ENCODE peak calls at places on chromosomes 1 and 21, in six cellular contexts. W is breast epithelium, A is K562, J is stomach, B is GM23338, X is endothelial cell of umbilical vein. F is an unnamed sample.
A peak's percentile ranks its signal among the peaks of the same experiment; 100 is the strongest.

GRCh38 chr1:214209260-214209808 is 71.6 kb upstream of the SMYD2 start:
- DNase-seq in W (no peak), A (no peak), B (no peak), J (no peak), X (no peak), F (no peak)

GRCh38 chr1:151013518-151013917 is 5.3 kb downstream of the PRUNE1 start:
- DNase-seq in A (no peak), J (peak; percentile 63), B (no peak), W (no peak), X (peak; percentile 13), F (no peak)

GRCh38 chr1:148362141-148362929 is 120.8 kb downstream of the PPIAL4G start:
- DNase-seq in B (peak; percentile 90), J (peak; percentile 29), X (no peak), W (no peak), A (no peak), F (no peak)

GRCh38 chr1:21289700-21290545 is at the start of gene ECE1:
- DNase-seq in W (no peak), X (peak; percentile 64), A (peak; percentile 68), J (peak; percentile 60), B (peak; percentile 82), F (no peak)

GRCh38 chr1:10494418-10494753 is 19.6 kb downstream of the PEX14 start:
- DNase-seq in X (no peak), J (no peak), B (no peak), W (no peak), A (no peak), F (no peak)

GRCh38 chr1:29271724-29272123 is 35.4 kb downstream of the PTPRU start:
- DNase-seq in W (peak; percentile 74), J (peak; percentile 87), A (no peak), X (peak; percentile 16), B (peak; percentile 93), F (peak; percentile 73)

GRCh38 chr21:33041981-33042380 is 16.2 kb downstream of the OLIG2 start:
- DNase-seq in W (no peak), B (no peak), X (no peak), A (no peak), J (no peak), F (no peak)

GRCh38 chr1:180229483-180230415 is at the start of gene LHX4:
- DNase-seq in B (peak; percentile 84), A (peak; percentile 95), J (no peak), X (peak; percentile 26), W (no peak), F (peak; percentile 52)

GRCh38 chr1:8822383-8823294 is 5.2 kb upstream of the RERE start:
- DNase-seq in A (peak; percentile 65), W (no peak), X (peak; percentile 81), B (no peak), J (peak; percentile 24), F (no peak)

GRCh38 chr1:14160766-14161165 is 437.7 kb upstream of the KAZN start:
- DNase-seq in X (no peak), J (no peak), W (no peak), B (no peak), A (no peak), F (no peak)

GRCh38 chr1:94532077-94532476 is 9.5 kb downstream of the F3 start:
- DNase-seq in X (no peak), W (no peak), B (no peak), A (no peak), J (no peak), F (no peak)

DNA sequence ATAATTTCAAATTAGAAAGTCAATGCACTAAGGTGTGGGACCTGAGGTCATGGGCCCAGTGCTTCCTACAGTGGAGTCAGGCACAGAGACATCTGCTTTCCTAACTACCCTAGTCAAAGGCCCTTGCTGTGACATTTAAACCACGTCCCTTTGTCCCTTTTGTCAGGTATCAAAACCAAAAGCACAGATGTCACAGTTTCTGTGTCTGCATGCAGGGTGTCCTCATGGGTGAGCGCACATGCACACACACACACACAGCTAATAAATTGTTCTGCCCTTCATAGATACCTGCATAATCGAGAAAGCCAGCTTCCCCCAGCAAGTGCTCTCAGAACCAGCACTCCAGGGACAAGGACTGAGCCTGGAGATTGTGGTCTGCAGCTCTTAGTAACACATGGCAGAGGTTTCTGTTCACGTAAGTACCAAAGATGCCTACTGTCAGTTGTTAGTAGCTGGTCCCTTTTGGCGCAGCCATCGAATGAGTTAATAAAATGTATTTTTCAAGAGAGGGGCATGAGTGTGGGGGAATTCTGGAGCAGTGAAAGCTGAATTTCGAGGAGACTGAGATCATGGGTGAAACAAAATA is 25.7 kb downstream of the TNR start:
- DNase-seq in A (no peak), J (no peak), B (no peak), X (no peak), W (no peak), F (no peak)
- TF ChIP-seq POLR2AphosphoS5 in A (no peak), J (no peak), B (no peak), X (no peak), W (no peak), F (no peak)

GRCh38 chr1:62778208-62778607 is 5.7 kb upstream of the ATG4C start:
- DNase-seq in A (no peak), X (no peak), J (no peak), W (no peak), B (peak; percentile 43), F (no peak)

GRCh38 chr1:62784509-62785365 is 805 bp downstream of the ATG4C start:
- DNase-seq in A (peak; percentile 9), J (no peak), W (no peak), B (no peak), X (peak; percentile 11), F (no peak)

GRCh38 chr1:62782197-62782886 is 1.6 kb upstream of the ATG4C start:
- DNase-seq in W (no peak), B (no peak), J (no peak), X (no peak), A (no peak), F (no peak)

DNA sequence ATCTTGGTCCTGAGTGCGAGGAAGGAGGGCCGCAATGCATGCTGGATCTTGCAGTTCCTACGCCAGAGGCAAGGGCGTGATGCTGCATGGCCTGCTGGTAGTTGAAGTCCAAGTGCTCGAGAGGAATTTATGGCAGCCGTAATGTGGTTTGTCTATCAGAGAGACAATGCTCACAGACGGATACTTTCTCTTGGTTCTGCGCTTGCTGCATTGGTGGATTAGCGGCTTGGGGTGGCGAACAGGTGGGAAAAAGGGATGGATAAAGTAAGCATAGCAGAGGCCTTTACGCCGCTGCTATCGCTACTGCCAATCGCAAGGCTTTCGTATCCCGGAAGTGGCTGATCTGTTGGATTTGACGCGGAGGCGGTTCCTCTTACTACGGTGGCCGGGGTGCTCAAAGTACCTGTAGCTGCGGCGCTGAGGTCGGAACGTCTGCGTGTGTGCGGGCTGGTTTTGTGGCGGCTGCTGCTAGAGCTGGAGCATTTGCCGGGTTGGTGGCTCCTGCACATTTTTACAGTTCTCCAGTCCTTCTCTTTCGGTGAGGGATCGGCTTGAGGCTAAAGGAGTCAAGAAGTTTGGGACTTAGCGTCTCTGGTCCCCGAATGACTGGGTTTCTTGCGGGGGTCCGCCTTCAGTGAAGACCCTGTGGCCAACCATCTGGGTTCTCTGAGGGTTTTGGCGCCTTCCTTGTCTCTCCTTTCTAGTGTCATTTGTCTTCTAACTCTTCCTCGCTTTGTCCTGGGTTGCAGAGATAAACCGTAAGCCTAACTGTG is at the start of gene ATG4C:
- DNase-seq in X (peak; percentile 99), W (peak; percentile 90), B (peak; percentile 99), A (peak; percentile 89), J (peak; percentile 97), F (peak; percentile 98)
- TF ChIP-seq POLR2AphosphoS5 in X (peak; percentile 86), W (peak; percentile 80), B (peak; percentile 94), A (peak; percentile 89), J (peak; percentile 95), F (peak; percentile 86)

GRCh38 chr1:3884966-3885365 is 15.1 kb downstream of the C1orf174 start:
- DNase-seq in J (no peak), B (no peak), A (no peak), W (no peak), X (no peak), F (no peak)

GRCh38 chr1:3888301-3888700 is 11.8 kb downstream of the C1orf174 start:
- DNase-seq in X (no peak), B (no peak), A (no peak), W (no peak), J (no peak), F (no peak)

GRCh38 chr1:3886691-3887090 is 13.4 kb downstream of the C1orf174 start:
- DNase-seq in J (no peak), X (no peak), A (no peak), W (no peak), B (no peak), F (no peak)

GRCh38 chr1:3885611-3886010 is 14.5 kb downstream of the C1orf174 start:
- DNase-seq in A (no peak), W (no peak), J (no peak), X (no peak), B (no peak), F (no peak)

DNA sequence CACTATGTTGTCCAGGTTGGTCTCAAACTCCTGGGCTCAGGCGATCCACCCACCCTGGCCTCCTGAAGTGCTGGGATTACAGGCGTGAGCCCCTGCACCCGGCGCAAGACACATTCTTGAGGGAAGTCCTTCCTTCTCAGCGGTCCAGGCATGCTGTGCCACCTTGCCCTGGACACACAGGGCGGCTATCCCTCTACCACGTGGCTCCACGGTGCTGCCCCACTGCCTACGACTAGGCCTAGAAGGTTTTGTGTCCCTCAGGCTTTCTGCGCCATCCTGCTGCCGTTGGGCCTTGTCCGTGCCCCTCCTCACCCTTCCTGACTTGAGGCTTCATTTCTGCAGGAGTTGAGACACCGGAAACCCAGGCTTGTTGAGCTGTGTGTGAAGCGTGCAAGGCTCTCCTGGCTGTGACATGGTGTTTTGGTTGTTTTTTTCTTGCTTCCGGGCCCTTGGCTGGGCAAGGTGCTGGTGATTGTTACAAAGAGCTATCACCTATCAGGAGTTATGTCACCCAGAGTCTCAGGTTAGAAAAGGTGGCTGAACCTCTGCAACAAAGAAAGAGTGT is 13.9 kb downstream of the C1orf174 start:
- DNase-seq in A (no peak), J (no peak), W (no peak), X (no peak), B (no peak), F (no peak)
- TF ChIP-seq POLR2AphosphoS5 in A (no peak), J (no peak), W (no peak), X (no peak), B (no peak), F (no peak)

GRCh38 chr21:15654171-15654570 is 75.6 kb upstream of the USP25 start:
- DNase-seq in A (no peak), X (no peak), W (no peak), J (no peak), B (no peak), F (no peak)

GRCh38 chr21:15660424-15660805 is 69.4 kb upstream of the USP25 start:
- DNase-seq in W (no peak), J (no peak), A (no peak), B (no peak), X (no peak), F (no peak)

DNA sequence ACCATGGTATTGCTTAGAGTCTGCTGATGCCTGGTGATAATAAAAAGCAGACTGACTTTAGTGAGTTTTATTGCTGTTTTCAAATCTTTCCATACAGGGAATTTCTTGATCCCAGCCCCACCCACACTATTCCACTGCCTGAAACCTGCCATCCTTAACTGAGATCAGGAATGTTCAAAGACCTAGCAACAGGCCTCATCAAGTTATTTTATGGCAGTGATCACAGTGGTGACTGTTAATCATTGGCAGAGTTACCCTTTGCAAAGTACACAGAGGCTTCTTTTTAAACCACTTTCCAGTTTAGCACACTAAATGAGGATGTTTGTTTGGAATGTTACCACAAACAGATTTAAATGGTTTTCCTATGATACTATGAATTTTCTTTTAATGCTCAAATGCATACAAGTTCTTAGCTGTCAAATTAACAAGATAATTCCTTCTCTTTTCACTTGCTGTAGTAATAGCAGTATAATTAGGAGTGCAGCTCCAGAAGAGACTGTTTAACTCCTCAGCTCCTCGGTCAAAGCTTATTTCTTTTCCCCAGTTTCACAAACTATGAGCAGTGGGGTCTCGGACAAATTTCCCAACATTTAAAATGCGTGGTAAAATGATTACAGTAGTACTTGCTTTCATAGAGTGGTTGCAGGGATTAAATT is 69.9 kb upstream of the USP25 start:
- DNase-seq in A (no peak), J (no peak), X (no peak), W (no peak), B (no peak), F (no peak)
- TF ChIP-seq POLR2AphosphoS5 in A (no peak), J (no peak), X (no peak), W (no peak), B (no peak), F (no peak)

F was measured in sigmoid colon.